ENCODE peak calls at places on chromosomes 4 and X, in six cellular contexts. U is body of pancreas, X is cardiac muscle cell, S is MM.1S, L is spleen, Q is tibial nerve. Y is an unnamed sample.

GRCh38 chrX:47831788-47832187 is 4.9 kb upstream of the ZNF81 start:
- DNase-seq in S (peak; percentile 53), Q (peak; percentile 12), L (peak; percentile 75), X (peak; percentile 40), U (peak; percentile 35), Y (peak; percentile 82)

GRCh38 chr4:1338752-1339414 is 8.1 kb upstream of the UVSSA start:
- DNase-seq in Q (no peak), X (no peak), S (peak; percentile 1), U (no peak), L (peak; percentile 55), Y (no peak)

GRCh38 chr4:1249731-1250526 is 999 bp upstream of the CTBP1 start:
- DNase-seq in U (peak; percentile 54), L (peak; percentile 91), X (peak; percentile 56), Q (no peak), S (peak; percentile 46), Y (peak; percentile 76)

GRCh38 chr4:182928061-182928460 is 10.9 kb upstream of the DCTD start:
- DNase-seq in L (no peak), U (no peak), Q (no peak), X (no peak), S (no peak), Y (peak; percentile 74)

GRCh38 chrX:153469811-153470410 is 465 bp downstream of the HAUS7 start:
- DNase-seq in L (no peak), X (peak; percentile 23), Q (no peak), U (no peak), S (peak; percentile 29), Y (peak; percentile 73)

GRCh38 chr4:18593297-18594002 is 571.9 kb upstream of the LCORL start:
- DNase-seq in S (peak; percentile 76), X (peak; percentile 83), Q (peak; percentile 74), L (no peak), U (peak; percentile 64), Y (peak; percentile 83)

GRCh38 chr4:29046716-29047115 is 1673.5 kb upstream of the PCDH7 start:
- DNase-seq in L (no peak), Q (no peak), X (peak; percentile 36), U (no peak), S (no peak), Y (no peak)

GRCh38 chr4:155062948-155063347 is 145.5 kb upstream of the NPY2R start:
- DNase-seq in X (peak; percentile 63), L (no peak), U (no peak), S (no peak), Q (no peak), Y (no peak)

GRCh38 chr4:186806679-186807078 is 83.0 kb upstream of the FAT1 start:
- DNase-seq in S (no peak), U (no peak), X (no peak), L (no peak), Q (no peak), Y (no peak)

GRCh38 chr4:127484101-127484500 is 148.7 kb upstream of the INTU start:
- DNase-seq in X (no peak), L (no peak), S (no peak), Q (no peak), U (no peak), Y (no peak)

GRCh38 chrX:98731821-98732220 is 1678.3 kb downstream of the PCDH19 start:
- DNase-seq in L (no peak), S (no peak), Q (no peak), U (no peak), X (no peak), Y (no peak)

GRCh38 chr4:168880811-168881595 is 129.1 kb downstream of the CBR4 start:
- DNase-seq in Q (no peak), X (no peak), U (no peak), S (no peak), L (no peak), Y (no peak)

GRCh38 chrX:24282381-24283121 is 31.3 kb downstream of the SUPT20HL2 start:
- DNase-seq in S (no peak), X (peak; percentile 46), Q (no peak), L (no peak), U (peak; percentile 17), Y (peak; percentile 63)

GRCh38 chr4:128908735-128909134 is 99.2 kb downstream of the JADE1 start:
- DNase-seq in X (no peak), Q (no peak), S (no peak), L (no peak), U (no peak), Y (no peak)

GRCh38 chr4:7267829-7268228 is 75.5 kb downstream of the SORCS2 start:
- DNase-seq in S (no peak), U (no peak), Q (no peak), L (no peak), X (no peak), Y (no peak)

GRCh38 chrX:136586386-136586785 is 54.4 kb downstream of the VGLL1 start:
- DNase-seq in S (no peak), X (no peak), U (no peak), Q (no peak), L (no peak), Y (no peak)

GRCh38 chrX:5916945-5917344 is 311.7 kb downstream of the NLGN4X start:
- DNase-seq in Q (no peak), X (no peak), S (no peak), U (no peak), L (no peak), Y (peak; percentile 49)

GRCh38 chr4:26088433-26088928 is 174.5 kb downstream of the SMIM20 start:
- DNase-seq in X (peak; percentile 33), L (no peak), Q (peak; percentile 35), U (no peak), S (no peak), Y (no peak)

GRCh38 chrX:153499876-153500275 is 5.1 kb downstream of the BGN start:
- DNase-seq in Q (no peak), L (no peak), U (no peak), X (no peak), S (no peak), Y (no peak)

GRCh38 chrX:136047001-136047642 is 61.9 kb downstream of the SLC9A6 start:
- DNase-seq in L (no peak), X (no peak), S (no peak), Q (no peak), U (no peak), Y (no peak)

GRCh38 chr4:101282076-101282844 is 65.1 kb downstream of the PPP3CA start:
- DNase-seq in L (no peak), X (no peak), Q (no peak), U (no peak), S (no peak), Y (peak; percentile 57)

GRCh38 chr4:176443117-176443516 is 123.4 kb downstream of the SPCS3 start:
- DNase-seq in X (peak; percentile 81), L (no peak), Q (no peak), S (no peak), U (no peak), Y (no peak)

GRCh38 chr4:86613734-86614133 is 19.6 kb downstream of the PTPN13 start:
- DNase-seq in X (no peak), U (no peak), Q (no peak), S (no peak), L (no peak), Y (no peak)

GRCh38 chr4:94711635-94712034 is 46.1 kb upstream of the BMPR1B start:
- DNase-seq in Q (no peak), U (no peak), S (no peak), L (no peak), X (no peak), Y (no peak)

GRCh38 chrX:9635805-9636204 is 129.8 kb downstream of the GPR143 start:
- DNase-seq in L (no peak), U (no peak), S (no peak), X (no peak), Q (no peak), Y (no peak)

GRCh38 chrX:4265036-4265435 is 551.6 kb upstream of the PRKX start:
- DNase-seq in U (no peak), L (no peak), X (no peak), S (no peak), Q (no peak), Y (no peak)

GRCh38 chrX:45850197-45850774 is 649.6 kb upstream of the DIPK2B start:
- DNase-seq in S (peak; percentile 38), X (no peak), U (no peak), L (no peak), Q (no peak), Y (peak; percentile 60)

GRCh38 chr4:161564230-161564834 is 599.5 kb downstream of the FSTL5 start:
- DNase-seq in L (no peak), S (peak; percentile 25), Q (no peak), U (no peak), X (peak; percentile 39), Y (no peak)

GRCh38 chrX:103175944-103176753 is 38.8 kb upstream of the BEX4 start:
- DNase-seq in S (peak; percentile 50), L (no peak), U (peak; percentile 71), Q (peak; percentile 84), X (peak; percentile 63), Y (peak; percentile 89)

GRCh38 chr4:72858328-72858727 is 211.2 kb downstream of the COX18 start:
- DNase-seq in X (peak; percentile 91), L (no peak), Q (no peak), U (no peak), S (no peak), Y (no peak)

GRCh38 chr4:76430519-76431388 is 4.3 kb upstream of the SHROOM3 start:
- DNase-seq in U (no peak), X (peak; percentile 74), L (no peak), S (peak; percentile 79), Q (peak; percentile 33), Y (peak; percentile 61)

GRCh38 chr4:74886490-74886889 is 46.4 kb upstream of the PARM1 start:
- DNase-seq in L (no peak), S (no peak), X (peak; percentile 43), Q (no peak), U (no peak), Y (no peak)

GRCh38 chr4:113064244-113064643 is 14.8 kb downstream of the ANK2 start:
- DNase-seq in Q (no peak), X (no peak), L (no peak), S (no peak), U (no peak), Y (peak; percentile 96)

GRCh38 chr4:166421556-166422156 is 548.6 kb downstream of the TLL1 start:
- DNase-seq in L (no peak), U (no peak), Q (no peak), S (no peak), X (peak; percentile 71), Y (no peak)
- TF ChIP-seq CTCF in L (no peak), U (no peak), Q (no peak), S (no peak), X (no peak), Y (no peak)

DNA sequence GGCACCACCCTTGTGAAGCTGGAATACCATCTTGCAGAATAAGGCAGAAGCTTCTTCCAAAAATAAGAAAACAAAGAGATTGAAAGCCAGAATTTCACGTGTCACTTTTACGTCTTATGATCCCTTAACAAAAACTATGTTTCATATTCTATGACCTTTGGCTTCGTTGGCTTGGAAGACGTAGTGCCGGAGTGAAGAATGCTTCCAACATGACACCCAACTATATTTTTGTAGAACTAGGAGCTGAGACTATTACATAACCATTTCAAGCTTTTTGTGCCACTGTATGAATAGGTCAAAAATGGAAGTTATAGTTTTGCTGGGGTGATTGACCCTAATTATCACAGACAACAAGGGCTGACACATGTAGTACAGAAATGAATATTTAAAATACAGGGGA is 996.2 kb downstream of the ADGRL3 start:
- DNase-seq in X (no peak), Q (no peak), S (no peak), U (no peak), L (no peak), Y (no peak)
- H3K4me3 ChIP-seq in X (no peak overlapping the region), Q (no peak overlapping the region), S (no peak overlapping the region), U (no peak overlapping the region), L (no peak overlapping the region), Y (no peak overlapping the region)

GRCh38 chrX:110748256-110748811 is 47.3 kb downstream of the CHRDL1 start:
- DNase-seq in L (no peak), X (no peak), Q (no peak), U (no peak), S (no peak), Y (no peak)
- H3K27ac ChIP-seq in L (no peak overlapping the region), X (no peak overlapping the region), Q (no peak overlapping the region), U (no peak overlapping the region), S (no peak overlapping the region), Y (no peak overlapping the region)

GRCh38 chrX:112941209-112941788 is 100.7 kb upstream of the AMOT start:
- DNase-seq in L (no peak), S (peak; percentile 70), U (no peak), X (no peak), Q (no peak), Y (no peak)
- TF ChIP-seq CTCF in L (no peak), S (peak; percentile 42), U (no peak), X (no peak), Q (no peak), Y (no peak)